ENCODE peak calls at places on chromosomes 12 and 14, in ten cellular contexts. One of them, this sample, is unnamed.

GRCh38 chr12:25681580-25681979 is 128.5 kb upstream of the LMNTD1 start:
- DNase-seq in stimulated activated CD4-positive, alpha-beta T cell treated with anti-CD3 and anti-CD28 coated beads, Interleukin-15, amount 100 ng/mL, for 24 hours: no peak
- DNase-seq in uterus: no peak
- DNase-seq in hypothalamus: no peak
- DNase-seq in activated naive CD4-positive, alpha-beta T cell treated with anti-CD3 and anti-CD28 coated beads for 36 hours: no peak
- DNase-seq in pulmonary artery endothelial cell: no peak
- DNase-seq in fibroblast of lung: no peak
- DNase-seq in mammary epithelial cell: peak
- DNase-seq in fibroblast of pulmonary artery: no peak
- DNase-seq in dorsolateral prefrontal cortex: no peak
- DNase-seq in this sample: no peak

GRCh38 chr14:74290415-74290814 is 12.3 kb downstream of the ABCD4 start:
- DNase-seq in stimulated activated CD4-positive, alpha-beta T cell treated with anti-CD3 and anti-CD28 coated beads, Interleukin-15, amount 100 ng/mL, for 24 hours: peak
- DNase-seq in uterus: no peak
- DNase-seq in hypothalamus: no peak
- DNase-seq in activated naive CD4-positive, alpha-beta T cell treated with anti-CD3 and anti-CD28 coated beads for 36 hours: no peak
- DNase-seq in pulmonary artery endothelial cell: no peak
- DNase-seq in fibroblast of lung: peak
- DNase-seq in mammary epithelial cell: no peak
- DNase-seq in fibroblast of pulmonary artery: peak
- DNase-seq in dorsolateral prefrontal cortex: no peak
- DNase-seq in this sample: peak

GRCh38 chr14:99899578-99900178 is 106.5 kb downstream of the EML1 start:
- DNase-seq in stimulated activated CD4-positive, alpha-beta T cell treated with anti-CD3 and anti-CD28 coated beads, Interleukin-15, amount 100 ng/mL, for 24 hours: no peak
- DNase-seq in uterus: no peak
- DNase-seq in hypothalamus: no peak
- DNase-seq in activated naive CD4-positive, alpha-beta T cell treated with anti-CD3 and anti-CD28 coated beads for 36 hours: no peak
- DNase-seq in pulmonary artery endothelial cell: no peak
- DNase-seq in fibroblast of lung: peak
- DNase-seq in mammary epithelial cell: no peak
- DNase-seq in fibroblast of pulmonary artery: peak
- DNase-seq in dorsolateral prefrontal cortex: no peak
- DNase-seq in this sample: no peak

GRCh38 chr14:20469890-20470858 is 968 bp downstream of the PNP start:
- DNase-seq in stimulated activated CD4-positive, alpha-beta T cell treated with anti-CD3 and anti-CD28 coated beads, Interleukin-15, amount 100 ng/mL, for 24 hours: peak
- DNase-seq in uterus: peak
- DNase-seq in hypothalamus: no peak
- DNase-seq in activated naive CD4-positive, alpha-beta T cell treated with anti-CD3 and anti-CD28 coated beads for 36 hours: peak
- DNase-seq in pulmonary artery endothelial cell: peak
- DNase-seq in fibroblast of lung: peak
- DNase-seq in mammary epithelial cell: peak
- DNase-seq in fibroblast of pulmonary artery: peak
- DNase-seq in dorsolateral prefrontal cortex: no peak
- DNase-seq in this sample: peak

GRCh38 chr12:3101309-3102022 is 24.3 kb downstream of the TSPAN9 start:
- DNase-seq in stimulated activated CD4-positive, alpha-beta T cell treated with anti-CD3 and anti-CD28 coated beads, Interleukin-15, amount 100 ng/mL, for 24 hours: no peak
- DNase-seq in uterus: peak
- DNase-seq in hypothalamus: no peak
- DNase-seq in activated naive CD4-positive, alpha-beta T cell treated with anti-CD3 and anti-CD28 coated beads for 36 hours: no peak
- DNase-seq in pulmonary artery endothelial cell: no peak
- DNase-seq in fibroblast of lung: no peak
- DNase-seq in mammary epithelial cell: peak
- DNase-seq in fibroblast of pulmonary artery: no peak
- DNase-seq in dorsolateral prefrontal cortex: no peak
- DNase-seq in this sample: no peak

GRCh38 chr12:56080556-56081138 is 682 bp downstream of the ERBB3 start:
- DNase-seq in stimulated activated CD4-positive, alpha-beta T cell treated with anti-CD3 and anti-CD28 coated beads, Interleukin-15, amount 100 ng/mL, for 24 hours: no peak
- DNase-seq in uterus: no peak
- DNase-seq in hypothalamus: no peak
- DNase-seq in activated naive CD4-positive, alpha-beta T cell treated with anti-CD3 and anti-CD28 coated beads for 36 hours: no peak
- DNase-seq in pulmonary artery endothelial cell: no peak
- DNase-seq in fibroblast of lung: no peak
- DNase-seq in mammary epithelial cell: no peak
- DNase-seq in fibroblast of pulmonary artery: no peak
- DNase-seq in dorsolateral prefrontal cortex: no peak
- DNase-seq in this sample: no peak

GRCh38 chr14:51616724-51617409 is 34.8 kb upstream of the FRMD6 start:
- DNase-seq in stimulated activated CD4-positive, alpha-beta T cell treated with anti-CD3 and anti-CD28 coated beads, Interleukin-15, amount 100 ng/mL, for 24 hours: no peak
- DNase-seq in uterus: no peak
- DNase-seq in hypothalamus: no peak
- DNase-seq in activated naive CD4-positive, alpha-beta T cell treated with anti-CD3 and anti-CD28 coated beads for 36 hours: no peak
- DNase-seq in pulmonary artery endothelial cell: peak
- DNase-seq in fibroblast of lung: peak
- DNase-seq in mammary epithelial cell: peak
- DNase-seq in fibroblast of pulmonary artery: peak
- DNase-seq in dorsolateral prefrontal cortex: no peak
- DNase-seq in this sample: no peak

GRCh38 chr14:36905272-36906046 is 243.8 kb downstream of the PAX9 start:
- DNase-seq in stimulated activated CD4-positive, alpha-beta T cell treated with anti-CD3 and anti-CD28 coated beads, Interleukin-15, amount 100 ng/mL, for 24 hours: no peak
- DNase-seq in uterus: no peak
- DNase-seq in hypothalamus: no peak
- DNase-seq in activated naive CD4-positive, alpha-beta T cell treated with anti-CD3 and anti-CD28 coated beads for 36 hours: no peak
- DNase-seq in pulmonary artery endothelial cell: no peak
- DNase-seq in fibroblast of lung: no peak
- DNase-seq in mammary epithelial cell: no peak
- DNase-seq in fibroblast of pulmonary artery: no peak
- DNase-seq in dorsolateral prefrontal cortex: no peak
- DNase-seq in this sample: no peak

GRCh38 chr12:3897400-3897910 is 24.3 kb upstream of the PARP11 start:
- DNase-seq in stimulated activated CD4-positive, alpha-beta T cell treated with anti-CD3 and anti-CD28 coated beads, Interleukin-15, amount 100 ng/mL, for 24 hours: peak
- DNase-seq in uterus: no peak
- DNase-seq in hypothalamus: no peak
- DNase-seq in activated naive CD4-positive, alpha-beta T cell treated with anti-CD3 and anti-CD28 coated beads for 36 hours: peak
- DNase-seq in pulmonary artery endothelial cell: no peak
- DNase-seq in fibroblast of lung: no peak
- DNase-seq in mammary epithelial cell: no peak
- DNase-seq in fibroblast of pulmonary artery: no peak
- DNase-seq in dorsolateral prefrontal cortex: no peak
- DNase-seq in this sample: no peak

GRCh38 chr14:89616425-89617141 is 199.6 kb upstream of the FOXN3 start:
- DNase-seq in stimulated activated CD4-positive, alpha-beta T cell treated with anti-CD3 and anti-CD28 coated beads, Interleukin-15, amount 100 ng/mL, for 24 hours: peak
- DNase-seq in uterus: no peak
- DNase-seq in hypothalamus: no peak
- DNase-seq in activated naive CD4-positive, alpha-beta T cell treated with anti-CD3 and anti-CD28 coated beads for 36 hours: peak
- DNase-seq in pulmonary artery endothelial cell: no peak
- DNase-seq in fibroblast of lung: peak
- DNase-seq in mammary epithelial cell: no peak
- DNase-seq in fibroblast of pulmonary artery: peak
- DNase-seq in dorsolateral prefrontal cortex: no peak
- DNase-seq in this sample: peak

GRCh38 chr12:11085419-11085818 is 6.7 kb downstream of the TAS2R43 start:
- DNase-seq in stimulated activated CD4-positive, alpha-beta T cell treated with anti-CD3 and anti-CD28 coated beads, Interleukin-15, amount 100 ng/mL, for 24 hours: peak
- DNase-seq in uterus: no peak
- DNase-seq in hypothalamus: no peak
- DNase-seq in activated naive CD4-positive, alpha-beta T cell treated with anti-CD3 and anti-CD28 coated beads for 36 hours: peak
- DNase-seq in pulmonary artery endothelial cell: peak
- DNase-seq in fibroblast of lung: no peak
- DNase-seq in mammary epithelial cell: no peak
- DNase-seq in fibroblast of pulmonary artery: peak
- DNase-seq in dorsolateral prefrontal cortex: no peak
- DNase-seq in this sample: no peak

GRCh38 chr12:48779869-48780268 is 9.0 kb downstream of the ADCY6 start:
- DNase-seq in stimulated activated CD4-positive, alpha-beta T cell treated with anti-CD3 and anti-CD28 coated beads, Interleukin-15, amount 100 ng/mL, for 24 hours: no peak
- DNase-seq in uterus: peak
- DNase-seq in hypothalamus: no peak
- DNase-seq in activated naive CD4-positive, alpha-beta T cell treated with anti-CD3 and anti-CD28 coated beads for 36 hours: no peak
- DNase-seq in pulmonary artery endothelial cell: peak
- DNase-seq in fibroblast of lung: peak
- DNase-seq in mammary epithelial cell: no peak
- DNase-seq in fibroblast of pulmonary artery: peak
- DNase-seq in dorsolateral prefrontal cortex: no peak
- DNase-seq in this sample: no peak

GRCh38 chr12:131263626-131264025 is 309.9 kb downstream of the ADGRD1 start:
- DNase-seq in stimulated activated CD4-positive, alpha-beta T cell treated with anti-CD3 and anti-CD28 coated beads, Interleukin-15, amount 100 ng/mL, for 24 hours: no peak
- DNase-seq in uterus: no peak
- DNase-seq in hypothalamus: no peak
- DNase-seq in activated naive CD4-positive, alpha-beta T cell treated with anti-CD3 and anti-CD28 coated beads for 36 hours: no peak
- DNase-seq in pulmonary artery endothelial cell: no peak
- DNase-seq in fibroblast of lung: no peak
- DNase-seq in mammary epithelial cell: no peak
- DNase-seq in fibroblast of pulmonary artery: no peak
- DNase-seq in dorsolateral prefrontal cortex: no peak
- DNase-seq in this sample: no peak

This sample was measured in erythroblast.